ENCODE peak calls at places on chromosomes 11 and 22, in eight cellular contexts. V is right lobe of liver, S is H1, E is ovary, Z is body of pancreas, M is stomach, R is tibial nerve, N is IMR-90. J is an unnamed sample.

GRCh38 chr11:121443688-121444275 is 8.3 kb upstream of the SORL1 start:
- DNase-seq in E (no peak), N (no peak), R (no peak), M (no peak), V (no peak), Z (no peak), S (no peak), J (no peak)

GRCh38 chr11:106540001-106540400 is 462.5 kb downstream of the AASDHPPT start:
- DNase-seq in S (no peak), M (no peak), N (no peak), V (no peak), Z (no peak), R (no peak), E (no peak), J (no peak)

GRCh38 chr11:120302001-120302805 is 22.9 kb upstream of the TLCD5 start:
- DNase-seq in V (peak), R (no peak), M (peak), S (no peak), Z (peak), N (no peak), E (no peak), J (no peak)

GRCh38 chr11:57551941-57552340 is 14.5 kb downstream of the SMTNL1 start:
- DNase-seq in R (no peak), M (no peak), E (no peak), Z (peak), N (no peak), V (no peak), S (no peak), J (no peak)

GRCh38 chr22:25362215-25362882 is 142.9 kb downstream of the CRYBB2 start:
- DNase-seq in N (peak), R (peak), E (peak), V (peak), M (peak), Z (peak), S (no peak), J (peak)

GRCh38 chr22:38228873-38229740 is 27.3 kb downstream of the MAFF start:
- DNase-seq in Z (no peak), M (peak), R (no peak), V (no peak), N (peak), S (no peak), E (no peak), J (peak)

GRCh38 chr22:44330727-44331660 is 18.2 kb upstream of the SHISAL1 start:
- DNase-seq in R (no peak), Z (no peak), S (no peak), V (no peak), N (no peak), M (no peak), E (no peak), J (no peak)

GRCh38 chr11:120563698-120564572 is 52.4 kb downstream of the GRIK4 start:
- DNase-seq in E (peak), V (no peak), R (peak), Z (no peak), S (no peak), N (no peak), M (no peak), J (peak)

GRCh38 chr11:129289350-129290040 is 86.2 kb upstream of the BARX2 start:
- DNase-seq in N (no peak), S (no peak), R (no peak), Z (no peak), V (no peak), M (no peak), E (no peak), J (no peak)
- TF ChIP-seq CTCF in N (no peak), S (peak), R (no peak), Z (no peak), V (no peak), M (no peak), E (no peak), J (no peak)

DNA sequence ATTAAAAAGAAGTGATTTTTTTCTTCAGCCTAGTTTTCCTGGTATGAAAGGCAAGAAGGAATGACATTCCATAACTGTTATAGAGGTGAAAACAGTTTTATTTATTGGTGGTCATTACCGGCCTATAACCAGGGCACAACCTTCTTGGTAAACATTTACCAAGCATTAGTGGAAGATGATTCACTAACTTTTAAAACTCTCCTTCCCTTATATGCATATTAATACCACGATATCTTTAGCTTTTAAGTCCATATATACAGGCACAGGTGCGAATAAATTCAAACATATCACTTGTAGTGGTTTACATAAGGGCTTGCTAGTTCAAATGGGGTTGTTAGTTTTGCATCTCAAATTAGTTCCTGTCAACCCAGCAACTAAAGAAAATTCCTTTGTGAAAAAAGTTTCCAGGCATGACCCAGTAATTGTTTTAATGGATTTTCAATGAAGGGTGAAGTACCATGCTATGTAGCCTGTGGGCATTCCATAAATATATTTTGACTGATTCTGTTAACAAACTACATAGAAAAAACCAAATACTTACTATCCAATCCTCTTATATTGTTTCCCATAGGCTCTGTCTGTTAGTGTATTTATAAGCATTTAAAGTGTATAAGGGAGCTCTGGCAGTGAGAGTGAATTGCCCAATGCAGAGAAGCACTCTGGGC is 30.6 kb upstream of the ROBO3 start:
- DNase-seq in M (no peak), N (no peak), Z (no peak), E (no peak), S (no peak), R (no peak), V (no peak), J (no peak)
- TF ChIP-seq POLR2A in M (no peak), N (no peak), Z (no peak), E (no peak), S (no peak), R (no peak), V (no peak), J (no peak)

DNA sequence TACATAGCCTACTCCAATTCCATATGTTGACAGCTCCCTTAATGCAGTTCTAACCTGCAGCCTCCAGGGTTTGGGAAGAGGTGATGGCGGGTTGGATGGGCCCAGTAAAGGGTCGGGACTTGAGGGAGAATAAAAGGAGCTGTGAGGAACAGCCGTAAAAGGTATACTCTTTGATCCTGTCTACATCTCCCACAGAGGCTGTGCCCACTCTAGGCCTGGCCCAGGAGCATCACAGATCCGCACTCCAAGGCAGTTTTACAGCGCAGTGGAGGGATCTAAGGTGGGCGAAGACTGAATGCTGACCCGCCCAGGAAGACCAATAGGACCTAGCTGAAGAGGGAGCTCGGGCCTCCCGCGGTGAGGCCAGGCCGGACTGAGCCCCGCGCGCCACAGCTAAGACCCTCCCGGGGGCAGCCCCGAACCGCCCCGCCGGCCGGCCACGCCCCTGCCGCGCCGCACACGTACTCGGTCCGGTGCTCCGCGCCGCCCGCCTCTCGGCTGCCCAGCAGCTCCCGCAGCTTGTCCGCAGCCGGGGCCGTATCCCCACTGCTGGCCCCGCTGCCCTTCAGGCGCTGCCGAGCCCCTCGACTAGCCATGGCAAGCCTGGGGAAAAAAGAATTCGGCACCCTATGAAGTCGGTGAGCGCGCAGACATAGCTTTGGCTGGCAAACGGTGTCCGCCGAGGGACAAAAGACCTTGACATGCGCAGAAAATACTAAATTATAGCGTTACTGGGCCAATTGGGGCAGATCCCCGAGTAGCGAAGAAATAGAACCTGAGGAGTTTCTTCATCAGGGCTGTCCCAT is at the start of gene ALG9:
- DNase-seq in R (peak), M (peak), V (peak), E (peak), Z (peak), S (peak), N (peak), J (peak)
- TF ChIP-seq CTCF in R (peak), M (peak), V (no peak), E (no peak), Z (no peak), S (peak), N (peak), J (peak)

GRCh38 chr22:41848468-41848867 is 15.6 kb downstream of the SREBF2 start:
- DNase-seq in V (peak), E (no peak), Z (no peak), S (no peak), R (peak), M (peak), N (no peak), J (no peak)
- TF ChIP-seq POLR2A in V (no peak), E (no peak), Z (no peak), S (no peak), R (no peak), M (no peak), N (no peak), J (no peak)

DNA sequence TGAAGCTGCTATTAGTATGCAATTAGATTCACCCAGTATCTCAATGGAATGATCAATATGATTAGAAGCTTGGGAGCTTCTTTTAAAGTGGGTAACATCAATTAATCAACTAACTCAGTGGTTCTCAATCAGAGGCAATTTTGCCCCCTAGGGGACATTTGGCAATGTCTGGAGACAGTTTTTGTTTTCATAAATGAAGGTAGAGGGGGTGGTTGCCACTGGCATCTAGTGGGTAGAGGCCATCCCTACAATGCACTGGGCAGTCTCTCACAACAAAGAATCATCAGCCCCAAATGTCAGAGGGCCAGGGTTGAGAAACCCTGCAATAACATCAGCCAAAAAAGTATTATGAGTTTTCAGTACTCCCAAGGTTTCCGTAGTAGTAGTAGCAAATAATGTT is 5.9 kb upstream of the AMOTL1 start:
- DNase-seq in V (no peak), E (no peak), S (no peak), N (no peak), Z (no peak), M (no peak), R (no peak), J (no peak)
- TF ChIP-seq CTCF in V (peak), E (no peak), S (peak), N (peak), Z (peak), M (no peak), R (no peak), J (no peak)

DNA sequence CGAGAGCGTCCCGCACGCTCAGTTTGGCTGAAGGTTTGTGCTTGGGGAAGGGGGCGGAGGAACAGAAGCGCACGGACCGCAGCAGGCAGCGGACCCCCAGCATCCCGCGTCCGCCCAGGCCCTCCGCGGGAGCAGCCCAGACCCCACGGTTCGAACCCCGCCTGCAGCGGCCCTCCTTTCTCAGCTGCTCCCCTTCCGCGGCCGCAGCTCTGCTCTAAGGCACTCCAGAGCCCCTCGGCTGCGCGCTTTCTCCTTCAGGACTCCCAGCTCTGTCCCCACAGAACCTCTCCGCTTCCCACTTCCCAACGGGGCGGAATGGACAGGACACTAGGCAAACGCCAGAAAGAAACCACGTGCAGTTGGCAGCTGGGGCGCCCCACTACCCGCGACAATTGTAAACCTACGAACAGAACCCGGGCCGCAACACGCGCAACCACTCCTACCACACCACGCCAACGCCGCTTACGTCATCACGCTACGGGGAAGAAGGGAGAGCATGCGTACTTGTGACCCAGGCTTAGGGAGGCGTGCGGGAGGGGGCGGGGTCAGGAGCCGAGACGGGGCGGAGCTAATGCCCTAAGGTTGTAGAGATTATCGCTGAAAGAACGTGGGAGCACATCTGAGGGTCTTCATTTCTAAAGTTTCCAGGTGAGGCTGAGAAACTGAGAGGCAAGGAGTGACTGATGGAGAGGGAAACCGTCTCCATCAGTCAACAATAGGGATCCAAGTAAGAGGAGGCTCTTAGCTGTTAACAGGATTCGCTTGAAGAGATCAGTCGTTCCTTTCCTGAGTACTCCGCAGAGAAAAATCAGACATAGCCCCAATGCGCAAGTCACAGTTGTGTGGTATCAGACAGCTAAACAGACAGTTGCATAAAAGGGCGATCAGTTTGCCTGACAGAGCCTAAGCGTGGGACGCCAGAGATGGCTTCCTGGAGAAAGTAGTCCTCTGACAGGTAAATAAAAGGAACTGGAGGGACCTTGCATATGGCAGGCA is at the start of gene NARS2:
- DNase-seq in R (peak), E (peak), N (peak), M (peak), Z (peak), S (peak), V (peak), J (peak)
- TF ChIP-seq POLR2A in R (peak), E (peak), N (peak), M (no peak), Z (peak), S (peak), V (peak), J (peak)

DNA sequence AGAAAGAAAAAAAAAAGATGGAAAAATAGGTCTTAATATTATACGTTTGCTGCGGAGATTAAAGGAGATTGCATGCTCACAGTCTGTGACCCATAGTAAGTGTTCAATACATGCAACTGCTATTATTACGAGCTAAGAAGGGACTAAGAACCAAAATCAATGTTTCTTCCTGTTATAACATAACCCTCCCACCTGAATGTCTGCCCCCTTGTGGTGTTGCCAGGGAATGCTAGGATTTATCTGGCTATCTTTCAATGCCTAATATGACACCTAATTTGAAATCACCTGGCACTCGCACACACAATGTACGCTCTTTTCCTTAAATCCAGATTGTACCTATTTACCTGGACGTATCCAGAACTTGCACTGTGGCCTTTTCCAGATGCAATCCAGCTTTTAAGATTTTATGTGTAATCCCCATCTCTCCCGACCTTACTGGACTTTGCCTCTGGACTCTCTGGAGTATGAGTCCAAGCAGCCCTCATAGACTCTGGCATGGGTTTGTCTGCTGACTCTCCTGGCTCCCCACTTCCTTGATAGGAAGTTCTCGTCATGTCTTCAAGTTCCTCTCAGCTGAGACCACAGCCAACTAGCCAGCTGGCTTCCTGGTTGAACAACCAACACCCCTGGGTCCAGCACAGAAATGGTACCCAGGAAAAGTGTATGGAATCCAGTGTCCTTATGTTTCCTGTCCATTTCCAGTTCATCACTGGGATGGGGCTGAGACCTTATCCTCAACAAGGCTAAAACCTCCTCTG is 151.5 kb downstream of the CCDC34 start:
- DNase-seq in V (no peak), S (no peak), E (no peak), Z (no peak), M (no peak), N (no peak), R (no peak), J (no peak)
- TF ChIP-seq CTCF in V (peak), S (peak), E (no peak), Z (no peak), M (no peak), N (peak), R (no peak), J (peak)

GRCh38 chr22:21982338-21982965 is at the start of gene TOP3B:
- DNase-seq in S (no peak), N (peak), M (peak), Z (peak), V (peak), E (peak), R (peak), J (peak)
- TF ChIP-seq POLR2A in S (no peak), N (peak), M (no peak), Z (peak), V (no peak), E (peak), R (no peak), J (no peak)